ENCODE peak calls at places on chromosomes 13 and 19, in ten cellular contexts. D is ovary; Z is A549; E is fibroblast of lung; Y is aorta; V is CD8-positive, alpha-beta T cell; X is right lobe of liver; N is psoas muscle; I is osteoblast; G is mammary epithelial cell. H is an unnamed sample.
A peak's percentile ranks its signal among the peaks of the same experiment; 100 is the strongest.

GRCh38 chr13:110685305-110685704 is 20.6 kb downstream of the CARS2 start:
- DNase-seq in D (no peak), Z (no peak), E (peak; percentile 18), Y (no peak), V (no peak), X (no peak), N (no peak), I (peak; percentile 58), G (no peak), H (peak; percentile 75)

GRCh38 chr19:21158523-21159135 is 16.8 kb downstream of the ZNF431 start:
- DNase-seq in D (no peak), Z (no peak), E (peak; percentile 39), Y (no peak), V (no peak), X (no peak), N (no peak), I (no peak), G (peak; percentile 57), H (no peak)

GRCh38 chr19:31099470-31100190 is 249.6 kb downstream of the TSHZ3 start:
- DNase-seq in D (no peak), Z (no peak), E (peak; percentile 14), Y (no peak), V (no peak), X (no peak), N (no peak), I (no peak), G (no peak), H (no peak)

GRCh38 chr19:13920940-13921744 is 15.1 kb downstream of the CC2D1A start:
- DNase-seq in D (no peak), Z (peak; percentile 76), E (peak; percentile 48), Y (no peak), V (no peak), X (no peak), N (no peak), I (peak; percentile 90), G (peak; percentile 51), H (no peak)

GRCh38 chr13:46552302-46552680 is 679 bp upstream of the LRCH1 start:
- DNase-seq in D (peak; percentile 23), Z (no peak), E (no peak), Y (no peak), V (no peak), X (no peak), N (no peak), I (no peak), G (no peak), H (no peak)

GRCh38 chr19:30439271-30439750 is 67.1 kb downstream of the ZNF536 start:
- DNase-seq in D (no peak), Z (no peak), E (no peak), Y (no peak), V (no peak), X (no peak), N (no peak), I (no peak), G (no peak), H (peak; percentile 42)

GRCh38 chr13:45120967-45121366 is 657 bp downstream of the GTF2F2 start:
- DNase-seq in D (no peak), Z (no peak), E (no peak), Y (no peak), V (no peak), X (no peak), N (no peak), I (peak; percentile 27), G (no peak), H (no peak)

GRCh38 chr13:64749301-64749700 is 2480.8 kb downstream of the PCDH9 start:
- DNase-seq in D (no peak), Z (no peak), E (no peak), Y (no peak), V (no peak), X (no peak), N (no peak), I (no peak), G (no peak), H (no peak)

GRCh38 chr13:33931397-33931987 is 113.5 kb downstream of the RFC3 start:
- DNase-seq in D (no peak), Z (peak; percentile 52), E (peak; percentile 65), Y (no peak), V (no peak), X (no peak), N (no peak), I (peak; percentile 11), G (peak; percentile 43), H (no peak)

GRCh38 chr19:51034704-51035103 is at the start of gene KLK12:
- DNase-seq in D (no peak), Z (no peak), E (no peak), Y (no peak), V (no peak), X (no peak), N (no peak), I (peak; percentile 43), G (no peak), H (no peak)

GRCh38 chr13:109509154-109509905 is 277.1 kb downstream of the IRS2 start:
- DNase-seq in D (no peak), Z (no peak), E (peak; percentile 82), Y (no peak), V (no peak), X (no peak), N (no peak), I (no peak), G (peak; percentile 60), H (no peak)

GRCh38 chr13:39263033-39263432 is 224.8 kb downstream of the NHLRC3 start:
- DNase-seq in D (peak; percentile 38), Z (peak; percentile 17), E (peak; percentile 50), Y (no peak), V (no peak), X (peak; percentile 54), N (no peak), I (peak; percentile 35), G (peak; percentile 37), H (no peak)

GRCh38 chr19:7521551-7522071 is 813 bp upstream of the MCOLN1 start:
- DNase-seq in D (no peak), Z (no peak), E (no peak), Y (no peak), V (no peak), X (no peak), N (no peak), I (no peak), G (no peak), H (no peak)

GRCh38 chr19:14366529-14366928 is 14.7 kb upstream of the ADGRE5 start:
- DNase-seq in D (peak; percentile 31), Z (peak; percentile 84), E (peak; percentile 81), Y (peak; percentile 86), V (peak; percentile 90), X (peak; percentile 65), N (peak; percentile 74), I (no peak), G (peak; percentile 87), H (no peak)

GRCh38 chr13:46489586-46490023 is 63.4 kb upstream of the LRCH1 start:
- DNase-seq in D (no peak), Z (no peak), E (peak; percentile 92), Y (peak; percentile 85), V (no peak), X (no peak), N (peak; percentile 56), I (peak; percentile 84), G (peak; percentile 81), H (peak; percentile 78)

GRCh38 chr13:85186646-85187045 is 612.6 kb downstream of the SLITRK6 start:
- DNase-seq in D (no peak), Z (no peak), E (no peak), Y (no peak), V (no peak), X (no peak), N (no peak), I (no peak), G (no peak), H (no peak)

GRCh38 chr19:38780443-38780842 is 7.1 kb upstream of the LGALS7 start:
- DNase-seq in D (no peak), Z (no peak), E (no peak), Y (no peak), V (no peak), X (no peak), N (peak; percentile 4), I (no peak), G (no peak), H (no peak)

DNA sequence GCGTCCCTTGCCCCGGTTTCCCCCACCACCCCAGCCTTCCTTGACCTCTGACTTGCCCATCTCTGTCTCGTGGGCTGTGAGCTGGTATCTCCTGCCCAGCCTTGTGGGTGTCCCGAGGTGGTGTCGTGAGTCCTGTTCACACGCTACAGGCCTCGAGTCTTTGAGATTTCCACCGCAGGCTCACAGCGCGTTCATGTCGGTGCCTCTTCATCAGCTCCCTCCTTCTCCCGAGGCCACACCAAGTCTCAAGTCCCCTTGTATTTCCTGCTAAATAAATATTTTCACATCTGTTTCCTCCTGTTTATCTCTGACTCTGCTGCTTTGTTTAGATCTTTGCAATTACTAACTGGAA is 130.3 kb upstream of the RNF113B start:
- DNase-seq in D (no peak), Z (no peak), E (no peak), Y (no peak), V (no peak), X (no peak), N (no peak), I (no peak), G (no peak), H (no peak)
- H3K4me1 ChIP-seq in D (peaks cover 5% of the 10 kb centered on the region), Z (peaks cover 10% of the 10 kb centered on the region), E (peaks cover 10% of the 10 kb centered on the region), Y (no peaks in the 10 kb centered on the region), V (no peaks in the 10 kb centered on the region), X (peaks cover 41% of the 10 kb centered on the region), N (no peaks in the 10 kb centered on the region), I (no peaks in the 10 kb centered on the region), G (no peaks in the 10 kb centered on the region), H (no peaks in the 10 kb centered on the region)

GRCh38 chr13:42990147-42990990 is 1.7 kb downstream of the EPSTI1 start:
- DNase-seq in D (no peak), Z (no peak), E (peak; percentile 57), Y (no peak), V (no peak), X (no peak), N (no peak), I (no peak), G (no peak), H (no peak)
- H3K27ac ChIP-seq in D (no peak overlapping the region), Z (no peak overlapping the region), E (peak overlapping the region; percentile 35), Y (no peak overlapping the region), V (no peak overlapping the region), X (no peak overlapping the region), N (no peak overlapping the region), I (no peak overlapping the region), G (no peak overlapping the region), H (no peak overlapping the region)

GRCh38 chr13:40644838-40645620 is 21.4 kb downstream of the FOXO1 start:
- DNase-seq in D (no peak), Z (no peak), E (no peak), Y (no peak), V (no peak), X (no peak), N (no peak), I (no peak), G (peak; percentile 74), H (no peak)
- H3K4me1 ChIP-seq in D (peaks cover 32% of the 10 kb centered on the region), Z (peaks cover 15% of the 10 kb centered on the region), E (no peaks in the 10 kb centered on the region), Y (peaks cover 2% of the 10 kb centered on the region), V (peaks cover 96% of the 10 kb centered on the region), X (peaks cover 21% of the 10 kb centered on the region), N (peaks cover 74% of the 10 kb centered on the region), I (peaks cover 6% of the 10 kb centered on the region), G (peaks cover 16% of the 10 kb centered on the region), H (peaks cover 62% of the 10 kb centered on the region)

DNA sequence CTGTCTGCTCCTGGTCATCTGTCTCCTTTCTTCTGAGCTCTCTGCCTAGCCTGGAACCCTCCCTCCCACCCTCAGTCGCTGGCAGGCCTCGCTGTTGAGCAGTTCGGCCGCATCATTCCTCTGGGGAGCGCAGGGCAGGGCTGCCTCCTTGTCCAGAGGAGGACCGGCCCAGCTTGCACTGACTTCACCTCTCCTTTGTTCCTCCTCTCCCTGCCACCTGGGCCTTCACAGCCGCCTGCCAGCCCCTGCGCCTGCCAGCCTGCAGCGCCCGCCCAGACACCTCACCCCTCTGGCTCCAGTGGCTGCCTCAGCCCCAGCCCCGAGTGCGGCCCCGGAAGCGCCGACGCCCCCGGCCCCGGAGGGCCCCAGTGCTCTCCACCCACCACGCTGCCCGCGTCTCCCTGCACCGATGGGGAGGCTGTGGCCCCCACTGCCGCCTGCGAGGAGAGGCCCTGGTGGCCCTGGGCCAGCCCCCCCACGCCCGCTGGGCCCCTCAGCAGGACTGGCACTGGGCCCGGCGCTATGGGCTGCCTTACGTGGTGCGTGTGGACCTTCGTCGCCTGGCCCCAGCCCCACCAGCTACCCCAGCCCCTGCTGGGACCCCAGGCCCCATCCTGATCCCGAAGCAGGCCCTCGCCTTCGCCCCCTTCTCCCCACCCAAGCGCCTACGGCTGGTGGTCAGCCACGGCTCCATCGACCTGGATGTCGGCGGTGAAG is 7.2 kb downstream of the KMT5C start:
- DNase-seq in D (no peak), Z (no peak), E (no peak), Y (no peak), V (no peak), X (no peak), N (no peak), I (peak; percentile 84), G (no peak), H (no peak)
- H3K27ac ChIP-seq in D (no peak overlapping the region), Z (no peak overlapping the region), E (no peak overlapping the region), Y (no peak overlapping the region), V (no peak overlapping the region), X (no peak overlapping the region), N (no peak overlapping the region), I (no peak overlapping the region), G (no peak overlapping the region), H (no peak overlapping the region)